ENCODE peak calls at places on chromosomes 2 and 18, in seven cellular contexts. P is lower lobe of right lung, H is astrocyte of the cerebellum, U is brain microvascular endothelial cell, J is epithelial cell of esophagus, S is thoracic aorta, D is sigmoid colon. G is an unnamed sample.

GRCh38 chr2:240467149-240467642 is 31.7 kb downstream of the GPC1 start:
- DNase-seq in P (no peak), U (no peak), H (no peak), J (no peak), D (peak), S (peak), G (no peak)

GRCh38 chr2:133633309-133633708 is 65.0 kb upstream of the NCKAP5 start:
- DNase-seq in S (no peak), H (no peak), J (no peak), U (no peak), D (no peak), P (no peak), G (no peak)

GRCh38 chr2:121804340-121804739 is 48.9 kb downstream of the TSN start:
- DNase-seq in S (no peak), H (no peak), P (no peak), J (no peak), D (no peak), U (peak), G (no peak)

GRCh38 chr2:67649331-67650071 is 252.4 kb downstream of the ETAA1 start:
- DNase-seq in U (no peak), J (peak), H (peak), S (no peak), D (peak), P (no peak), G (no peak)

GRCh38 chr2:9753665-9754531 is 89.4 kb upstream of the TAF1B start:
- DNase-seq in U (no peak), P (no peak), S (no peak), H (no peak), J (peak), D (no peak), G (no peak)

GRCh38 chr18:23229472-23229871 is 94.2 kb downstream of the CABLES1 start:
- DNase-seq in H (no peak), S (no peak), J (no peak), P (no peak), D (no peak), U (no peak), G (no peak)

GRCh38 chr2:154952346-154953010 is 254.0 kb downstream of the KCNJ3 start:
- DNase-seq in S (no peak), D (no peak), U (no peak), J (no peak), H (no peak), P (no peak), G (no peak)

GRCh38 chr2:176178271-176178806 is 10.1 kb upstream of the HOXD1 start:
- DNase-seq in U (no peak), J (peak), S (no peak), P (no peak), H (no peak), D (no peak), G (no peak)

GRCh38 chr2:145961846-145962245 is 1441.9 kb upstream of the ZEB2 start:
- DNase-seq in P (no peak), J (no peak), H (no peak), U (peak), D (no peak), S (no peak), G (no peak)

GRCh38 chr2:119126650-119127049 is 31.9 kb downstream of the C1QL2 start:
- DNase-seq in H (no peak), U (no peak), J (peak), S (no peak), D (no peak), P (peak), G (no peak)

GRCh38 chr2:489084-489483 is 188.1 kb downstream of the TMEM18 start:
- DNase-seq in P (no peak), U (no peak), J (no peak), D (no peak), S (no peak), H (no peak), G (no peak)

GRCh38 chr2:62347563-62348270 is 151.8 kb downstream of the B3GNT2 start:
- DNase-seq in P (no peak), D (no peak), H (no peak), U (no peak), S (no peak), J (no peak), G (no peak)

GRCh38 chr2:234406085-234406484 is 90.8 kb downstream of the ARL4C start:
- DNase-seq in U (no peak), H (no peak), P (no peak), S (no peak), J (peak), D (no peak), G (no peak)

GRCh38 chr2:126733795-126734194 is 77.8 kb downstream of the GYPC start:
- DNase-seq in D (no peak), J (no peak), H (no peak), P (no peak), S (no peak), U (no peak), G (no peak)

GRCh38 chr18:79584491-79585394 is 94.9 kb upstream of the CTDP1 start:
- DNase-seq in J (no peak), U (no peak), P (peak), H (no peak), S (no peak), D (peak), G (peak)

GRCh38 chr18:22848618-22849017 is 84.5 kb upstream of the RBBP8 start:
- DNase-seq in J (peak), U (peak), S (no peak), H (peak), P (no peak), D (no peak), G (no peak)

GRCh38 chr2:221075203-221075602 is 496.9 kb downstream of the EPHA4 start:
- DNase-seq in S (no peak), U (peak), D (no peak), P (no peak), J (no peak), H (peak), G (no peak)

GRCh38 chr2:174122185-174122584 is 126.1 kb downstream of the OLA1 start:
- DNase-seq in D (no peak), P (no peak), J (peak), H (no peak), U (no peak), S (no peak), G (no peak)

GRCh38 chr2:224520064-224520463 is 65.1 kb downstream of the CUL3 start:
- DNase-seq in U (peak), H (peak), J (peak), D (no peak), P (no peak), S (no peak), G (no peak)

GRCh38 chr2:53331667-53332066 is 435.9 kb upstream of the CHAC2 start:
- DNase-seq in U (no peak), H (no peak), S (no peak), J (no peak), D (no peak), P (no peak), G (no peak)

GRCh38 chr18:74175658-74176057 is 27.3 kb downstream of the TIMM21 start:
- DNase-seq in D (no peak), H (no peak), P (no peak), U (no peak), S (no peak), J (no peak), G (no peak)

GRCh38 chr18:61569176-61569892 is 236.1 kb downstream of the CDH20 start:
- DNase-seq in J (peak), H (peak), S (no peak), D (no peak), U (peak), P (no peak), G (no peak)

GRCh38 chr2:235535423-235536130 is 41.7 kb downstream of the AGAP1 start:
- DNase-seq in J (no peak), H (no peak), U (no peak), D (no peak), S (no peak), P (no peak), G (no peak)

GRCh38 chr18:59303006-59303405 is 15.4 kb downstream of the CPLX4 start:
- DNase-seq in P (no peak), U (no peak), D (no peak), S (no peak), J (no peak), H (no peak), G (no peak)

GRCh38 chr2:99217929-99218501 is 37.0 kb downstream of the MRPL30 start:
- DNase-seq in U (no peak), J (no peak), D (no peak), P (no peak), S (no peak), H (no peak), G (no peak)

GRCh38 chr18:22734812-22735627 is 198.1 kb upstream of the RBBP8 start:
- DNase-seq in J (no peak), S (no peak), U (peak), P (no peak), D (no peak), H (no peak), G (no peak)

GRCh38 chr18:49876536-49876935 is 63.2 kb upstream of the ACAA2 start:
- DNase-seq in H (no peak), D (no peak), P (no peak), J (no peak), U (no peak), S (no peak), G (no peak)

GRCh38 chr2:219629976-219630695 is 2.7 kb downstream of the SLC4A3 start:
- DNase-seq in P (no peak), D (peak), J (no peak), U (peak), S (no peak), H (no peak), G (no peak)

GRCh38 chr2:196681510-196681909 is 42.0 kb downstream of the CCDC150 start:
- DNase-seq in P (no peak), H (no peak), D (no peak), S (no peak), U (no peak), J (no peak), G (no peak)

GRCh38 chr2:135944625-135945024 is 40.8 kb downstream of the DARS1 start:
- DNase-seq in J (no peak), P (no peak), D (no peak), S (no peak), H (no peak), U (no peak), G (no peak)

GRCh38 chr2:237665713-237666143 is 38.3 kb downstream of the LRRFIP1 start:
- DNase-seq in H (no peak), D (no peak), U (no peak), P (no peak), S (no peak), J (no peak), G (no peak)
- TF ChIP-seq CTCF in H (no peak), D (no peak), U (peak), P (no peak), S (no peak), J (no peak), G (no peak)

GRCh38 chr2:168567840-168568239 is 111.8 kb downstream of the CERS6 start:
- DNase-seq in U (no peak), J (no peak), P (no peak), S (no peak), D (no peak), H (no peak), G (no peak)

GRCh38 chr2:168565512-168565911 is 109.4 kb downstream of the CERS6 start:
- DNase-seq in D (no peak), J (peak), S (no peak), H (no peak), U (no peak), P (no peak), G (no peak)

GRCh38 chr2:168565112-168565511 is 109.0 kb downstream of the CERS6 start:
- DNase-seq in H (no peak), J (peak), P (no peak), U (peak), S (no peak), D (no peak), G (no peak)

GRCh38 chr2:168568476-168569227 is 112.6 kb downstream of the CERS6 start:
- DNase-seq in S (no peak), H (no peak), U (peak), P (no peak), D (no peak), J (no peak), G (no peak)

GRCh38 chr2:168566974-168567650 is 111.0 kb downstream of the CERS6 start:
- DNase-seq in J (no peak), P (no peak), U (no peak), S (no peak), D (no peak), H (no peak), G (no peak)
- TF ChIP-seq CTCF in J (no peak), P (no peak), U (no peak), S (no peak), D (no peak), H (no peak), G (no peak)

GRCh38 chr2:147297820-147298219 is 547.0 kb upstream of the ACVR2A start:
- DNase-seq in U (no peak), D (no peak), H (no peak), S (no peak), P (no peak), J (no peak), G (no peak)

GRCh38 chr2:147294825-147295392 is 549.9 kb upstream of the ACVR2A start:
- DNase-seq in U (no peak), D (no peak), P (no peak), J (peak), S (no peak), H (no peak), G (no peak)

GRCh38 chr2:147293958-147294824 is 550.6 kb upstream of the ACVR2A start:
- DNase-seq in D (no peak), S (no peak), P (no peak), U (no peak), J (no peak), H (no peak), G (no peak)
- TF ChIP-seq CTCF in D (no peak), S (no peak), P (no peak), U (no peak), J (no peak), H (no peak), G (no peak)

DNA sequence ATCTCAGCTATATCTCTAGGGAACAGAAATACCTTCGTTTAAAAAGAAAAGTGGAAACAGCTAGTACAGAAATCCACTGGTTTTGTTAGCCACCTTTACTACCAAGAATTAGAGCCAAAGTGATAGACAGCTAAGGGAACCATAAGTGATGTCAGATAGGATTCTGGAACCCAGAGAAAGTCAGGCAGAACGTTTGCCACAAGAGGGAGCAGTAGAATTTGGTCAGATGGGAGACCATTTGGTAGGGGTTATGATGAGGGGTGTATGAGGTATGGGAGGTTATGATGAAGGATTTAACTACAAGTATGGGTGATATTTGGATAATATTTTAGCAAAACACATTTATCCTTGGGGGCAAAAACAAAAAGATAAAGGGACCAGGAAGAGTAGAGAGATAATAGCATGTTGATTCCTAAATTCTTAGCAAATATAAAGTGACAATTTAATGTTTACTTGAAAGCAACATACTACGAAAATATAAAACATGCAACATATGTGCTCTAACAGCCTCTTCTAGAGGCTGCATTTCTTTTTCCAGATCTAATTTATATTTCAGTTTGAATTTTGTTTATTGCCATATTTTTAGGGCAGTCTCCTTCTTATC is 3.3 kb downstream of the SLC8A1 start:
- DNase-seq in P (no peak), U (peak), D (no peak), S (no peak), J (peak), H (no peak), G (no peak)
- TF ChIP-seq CTCF in P (peak), U (peak), D (peak), S (peak), J (peak), H (peak), G (peak)

DNA sequence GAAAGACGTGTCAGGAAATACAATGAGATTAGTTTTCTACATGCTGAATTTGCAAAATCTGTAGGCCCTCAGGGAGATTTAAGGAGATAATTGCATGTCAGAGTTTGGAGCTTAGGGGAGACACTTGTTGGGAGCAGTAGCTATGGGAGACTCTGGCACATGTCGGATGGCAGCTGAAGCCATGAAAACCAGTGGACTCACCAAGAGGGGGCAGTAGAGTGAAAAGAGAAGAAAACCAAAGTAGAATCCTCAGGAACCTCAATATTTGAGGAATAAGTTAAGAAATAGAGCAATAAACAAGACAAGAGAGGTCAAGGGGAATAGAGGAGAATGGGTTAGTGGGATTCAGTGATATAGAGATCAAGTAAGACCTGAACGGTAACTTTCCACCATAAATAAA is 24.8 kb downstream of the RUFY4 start:
- DNase-seq in H (no peak), U (no peak), J (no peak), S (no peak), D (no peak), P (no peak), G (no peak)
- TF ChIP-seq CTCF in H (no peak), U (no peak), J (no peak), S (no peak), D (no peak), P (no peak), G (peak)